ENCODE peak calls at places on chromosomes 4 and X, in five cellular contexts. Q is kidney glomerular epithelial cell, P is M059J, N is NCI-H1930, F is heart right ventricle. R is an unnamed sample.

GRCh38 chrX:50704360-50704759 is 109.6 kb downstream of the SHROOM4 start:
- DNase-seq in F (no peak), P (peak), Q (no peak), N (no peak), R (no peak)

GRCh38 chr4:102554482-102554881 is 53.3 kb downstream of the NFKB1 start:
- DNase-seq in Q (peak), F (peak), P (peak), N (peak), R (no peak)

GRCh38 chr4:71456841-71457240 is 118.0 kb downstream of the SLC4A4 start:
- DNase-seq in Q (peak), F (no peak), N (no peak), P (peak), R (peak)

GRCh38 chrX:119688856-119689455 is 4.0 kb downstream of the SEPTIN6 start:
- DNase-seq in F (no peak), P (no peak), N (no peak), Q (no peak), R (no peak)

GRCh38 chr4:1448589-1449420 is 42.6 kb upstream of the NKX1-1 start:
- DNase-seq in Q (no peak), F (no peak), P (no peak), N (no peak), R (no peak)

GRCh38 chr4:86357608-86358007 is 2.2 kb downstream of the MAPK10 start:
- DNase-seq in P (no peak), F (no peak), N (peak), Q (no peak), R (no peak)

GRCh38 chr4:8199594-8200301 is 658 bp downstream of the SH3TC1 start:
- DNase-seq in N (no peak), F (no peak), Q (no peak), P (no peak), R (no peak)

GRCh38 chrX:31563792-31564191 is 492.0 kb upstream of the FTHL17 start:
- DNase-seq in N (no peak), P (no peak), F (no peak), Q (no peak), R (no peak)

GRCh38 chr4:39451423-39452023 is 7.2 kb downstream of the RPL9 start:
- DNase-seq in N (no peak), P (no peak), Q (no peak), F (no peak), R (no peak)

R was measured in fibroblast of the conjunctiva.